ENCODE peak calls at places on chromosomes 13 and 19, in five cellular contexts. G is upper lobe of right lung, O is right lobe of liver, F is heart right ventricle, X is lung. A is an unnamed sample.
A peak's percentile ranks its signal among the peaks of the same experiment; 100 is the strongest.

GRCh38 chr13:47211106-47211505 is 314.3 kb upstream of the HTR2A start:
- ATAC-seq in F (no peak), G (no peak), O (no peak), X (no peak), A (no peak)

GRCh38 chr13:62357887-62358645 is 942.4 kb upstream of the PCDH20 start:
- ATAC-seq in X (no peak), F (no peak), G (peak; percentile 60), O (peak; percentile 47), A (no peak)

GRCh38 chr13:29479716-29480492 is 115.6 kb downstream of the SLC7A1 start:
- ATAC-seq in G (no peak), F (no peak), O (no peak), X (no peak), A (peak; percentile 10)

GRCh38 chr19:33674575-33675367 is 53.0 kb downstream of the CHST8 start:
- ATAC-seq in G (no peak), F (no peak), O (no peak), X (no peak), A (no peak)

GRCh38 chr19:15304140-15304705 is 28.1 kb downstream of the BRD4 start:
- ATAC-seq in G (no peak), O (no peak), F (peak; percentile 86), X (no peak), A (peak; percentile 28)

GRCh38 chr13:36582977-36583376 is 90.8 kb upstream of the SERTM1 start:
- ATAC-seq in O (no peak), X (no peak), F (no peak), G (no peak), A (no peak)

GRCh38 chr13:27138457-27139093 is 33.0 kb downstream of the USP12 start:
- ATAC-seq in X (no peak), F (no peak), G (no peak), O (no peak), A (no peak)

GRCh38 chr19:40232479-40232878 is 6.0 kb upstream of the CCNP start:
- ATAC-seq in F (peak; percentile 8), G (no peak), O (peak; percentile 17), X (no peak), A (no peak)

GRCh38 chr13:59086147-59086546 is 1077.6 kb downstream of the DIAPH3 start:
- ATAC-seq in O (no peak), F (no peak), X (no peak), G (no peak), A (no peak)

GRCh38 chr13:49125964-49126363 is 94.2 kb upstream of the MLNR start:
- ATAC-seq in X (no peak), G (no peak), O (no peak), F (no peak), A (no peak)

GRCh38 chr13:105177265-105177900 is 1358.1 kb downstream of the EFNB2 start:
- ATAC-seq in O (peak; percentile 28), G (peak; percentile 85), F (no peak), X (no peak), A (no peak)

GRCh38 chr13:33204130-33204927 is 81.2 kb downstream of the STARD13 start:
- ATAC-seq in O (peak; percentile 39), G (peak; percentile 7), F (peak; percentile 81), X (no peak), A (peak; percentile 74)

GRCh38 chr13:99361197-99361596 is 54.0 kb upstream of the GPR183 start:
- ATAC-seq in X (no peak), O (no peak), F (no peak), G (no peak), A (no peak)

DNA sequence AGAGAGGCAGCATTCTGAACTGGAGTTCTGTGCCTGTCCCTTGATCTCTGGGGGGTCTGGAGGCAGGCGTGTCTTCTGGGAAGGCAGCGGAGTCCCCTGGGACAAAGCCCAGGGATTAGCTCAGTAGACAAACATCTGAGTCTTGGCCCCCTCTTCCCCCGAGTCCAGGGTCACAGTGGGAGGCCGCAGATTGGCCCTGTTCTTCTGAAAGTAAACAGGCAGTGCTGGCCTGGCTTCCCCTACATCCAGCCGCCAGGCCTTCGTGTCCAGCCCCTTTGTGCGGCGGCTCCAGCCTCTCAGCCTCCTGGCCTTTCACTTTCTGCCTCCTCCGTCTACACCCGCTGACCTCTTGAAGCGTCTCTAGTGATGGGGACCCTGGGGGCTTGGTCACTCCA is 989 bp downstream of the NFILZ start:
- ATAC-seq in X (no peak), G (peak; percentile 42), F (peak; percentile 61), O (peak; percentile 96), A (no peak)
- H3K4me1 ChIP-seq in X (no peaks in the 10 kb centered on the region), G (no peaks in the 10 kb centered on the region), F (no peaks in the 10 kb centered on the region), O (no peaks in the 10 kb centered on the region), A (no peaks in the 10 kb centered on the region)

GRCh38 chr13:51958217-51958547 is 53.1 kb downstream of the ATP7B start:
- ATAC-seq in X (no peak), F (no peak), O (no peak), G (no peak), A (no peak)
- H3K4me3 ChIP-seq in X (no peak overlapping the region), F (no peak overlapping the region), O (no peak overlapping the region), G (no peak overlapping the region), A (no peak overlapping the region)

DNA sequence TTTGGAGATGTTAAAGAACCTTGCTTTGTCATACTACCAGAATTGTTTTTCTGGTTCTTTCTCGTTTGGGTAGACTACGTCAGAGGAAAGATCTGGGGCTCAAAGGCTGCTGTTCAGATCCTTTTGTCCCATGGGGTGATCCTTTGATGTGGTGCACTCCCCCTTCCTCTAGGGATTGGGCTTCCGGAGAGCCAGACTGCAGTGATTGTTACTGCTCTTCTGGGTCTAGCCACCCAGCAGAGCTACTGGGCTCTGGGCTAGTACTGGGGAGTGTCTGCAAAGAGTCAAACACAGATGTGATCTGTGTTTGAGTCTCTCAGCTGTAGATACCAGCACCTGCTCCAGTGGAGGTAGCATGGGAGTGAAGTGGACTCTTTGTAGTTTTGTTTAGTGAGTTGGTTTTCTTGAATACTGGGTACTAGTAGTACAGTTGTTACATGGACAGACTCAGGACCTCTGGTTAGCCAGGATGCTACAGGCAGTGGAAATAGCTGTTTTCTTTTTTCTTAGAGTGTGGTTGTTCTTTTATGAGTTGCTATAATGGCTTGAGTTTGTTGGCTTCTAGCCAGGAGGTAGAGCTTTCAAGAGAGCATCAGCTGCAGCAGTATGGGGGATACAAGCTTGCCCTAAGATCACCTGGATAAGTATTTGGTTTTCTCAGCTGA is 34.4 kb downstream of the DNAJC15 start:
- ATAC-seq in F (peak; percentile 52), G (no peak), O (no peak), X (no peak), A (no peak)
- H3K4me1 ChIP-seq in F (peaks cover 57% of the 10 kb centered on the region), G (peaks cover 34% of the 10 kb centered on the region), O (no peaks in the 10 kb centered on the region), X (peaks cover 5% of the 10 kb centered on the region), A (no peaks in the 10 kb centered on the region)

GRCh38 chr13:46103037-46103436 is 1.8 kb downstream of the CPB2 start:
- ATAC-seq in F (no peak), G (no peak), X (no peak), O (peak; percentile 9), A (no peak)
- H3K4me3 ChIP-seq in F (no peak overlapping the region), G (peak overlapping the region; percentile 11), X (no peak overlapping the region), O (peak overlapping the region; percentile 32), A (no peak overlapping the region)

DNA sequence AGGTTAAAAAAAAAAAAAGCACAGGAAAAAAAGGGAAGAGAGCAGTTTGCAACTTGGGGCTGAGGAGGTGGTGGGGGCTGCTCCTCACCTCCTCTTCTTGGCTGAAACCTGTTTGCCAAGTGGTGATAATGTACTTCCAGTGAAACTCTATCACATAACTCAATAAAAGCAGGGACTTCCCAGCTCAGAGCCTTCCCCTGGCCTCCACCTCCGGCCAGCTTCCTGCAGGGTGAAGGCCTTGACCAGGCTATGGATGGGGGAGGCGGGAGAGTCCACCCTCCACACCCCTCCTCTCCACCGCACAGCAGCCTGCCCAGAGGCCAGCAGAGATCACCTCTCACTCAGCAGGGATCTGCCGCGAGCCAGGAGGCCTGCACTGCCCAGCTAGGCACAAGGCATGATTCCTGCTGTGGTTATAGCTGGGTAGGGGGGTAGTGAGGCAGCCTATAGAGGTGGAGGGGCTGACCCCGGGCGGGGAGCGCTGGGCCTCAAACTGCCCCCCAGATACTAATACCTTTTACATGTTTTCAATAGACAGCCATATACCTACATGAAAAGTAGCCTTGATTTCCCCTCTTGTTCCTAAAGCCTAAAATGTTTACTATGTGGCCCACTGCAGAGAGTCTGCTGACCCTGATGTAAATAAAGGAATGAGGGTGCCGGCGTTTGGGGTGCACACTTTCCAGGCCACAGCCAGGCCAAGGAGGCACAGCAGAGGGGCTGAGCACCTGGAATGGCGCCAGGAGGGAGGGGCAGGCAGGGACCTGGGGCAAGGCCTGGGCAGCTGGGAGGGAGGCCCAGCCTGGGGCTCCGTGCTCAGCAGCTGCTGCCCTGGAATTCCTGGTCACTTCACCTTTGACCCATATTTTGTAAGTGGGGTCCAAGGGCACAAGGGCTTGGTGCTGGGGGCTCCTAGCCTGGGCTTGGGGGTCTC is 10.3 kb downstream of the ZNF787 start:
- ATAC-seq in X (peak; percentile 28), G (peak; percentile 71), O (peak; percentile 91), F (peak; percentile 88), A (peak; percentile 52)
- H3K4me1 ChIP-seq in X (peaks cover 60% of the 10 kb centered on the region), G (peaks cover 78% of the 10 kb centered on the region), O (no peaks in the 10 kb centered on the region), F (peaks cover 86% of the 10 kb centered on the region), A (peaks cover 89% of the 10 kb centered on the region)

GRCh38 chr19:21383980-21384582 is 12.9 kb upstream of the ZNF493 start:
- ATAC-seq in F (no peak), O (no peak), G (no peak), X (no peak), A (no peak)
- H3K4me3 ChIP-seq in F (no peak overlapping the region), O (no peak overlapping the region), G (no peak overlapping the region), X (no peak overlapping the region), A (no peak overlapping the region)

GRCh38 chr19:49499030-49499670 is 2.9 kb downstream of the RPS11 start:
- ATAC-seq in G (no peak), X (no peak), O (no peak), F (no peak), A (no peak)

GRCh38 chr19:49497047-49497789 is 984 bp downstream of the RPS11 start:
- ATAC-seq in G (peak; percentile 53), F (no peak), O (peak; percentile 5), X (no peak), A (no peak)

GRCh38 chr19:49496574-49497008 is 357 bp downstream of the RPS11 start:
- ATAC-seq in G (no peak), O (no peak), X (no peak), F (no peak), A (no peak)

GRCh38 chr19:49498475-49498874 is 2.2 kb downstream of the RPS11 start:
- ATAC-seq in F (no peak), G (no peak), X (no peak), O (no peak), A (no peak)

GRCh38 chr19:49497790-49498106 is 1.5 kb downstream of the RPS11 start:
- ATAC-seq in G (no peak), F (no peak), O (no peak), X (no peak), A (no peak)
- H3K4me1 ChIP-seq in G (peaks cover 38% of the 10 kb centered on the region), F (peaks cover 61% of the 10 kb centered on the region), O (no peaks in the 10 kb centered on the region), X (peaks cover 12% of the 10 kb centered on the region), A (peaks cover 26% of the 10 kb centered on the region)

DNA sequence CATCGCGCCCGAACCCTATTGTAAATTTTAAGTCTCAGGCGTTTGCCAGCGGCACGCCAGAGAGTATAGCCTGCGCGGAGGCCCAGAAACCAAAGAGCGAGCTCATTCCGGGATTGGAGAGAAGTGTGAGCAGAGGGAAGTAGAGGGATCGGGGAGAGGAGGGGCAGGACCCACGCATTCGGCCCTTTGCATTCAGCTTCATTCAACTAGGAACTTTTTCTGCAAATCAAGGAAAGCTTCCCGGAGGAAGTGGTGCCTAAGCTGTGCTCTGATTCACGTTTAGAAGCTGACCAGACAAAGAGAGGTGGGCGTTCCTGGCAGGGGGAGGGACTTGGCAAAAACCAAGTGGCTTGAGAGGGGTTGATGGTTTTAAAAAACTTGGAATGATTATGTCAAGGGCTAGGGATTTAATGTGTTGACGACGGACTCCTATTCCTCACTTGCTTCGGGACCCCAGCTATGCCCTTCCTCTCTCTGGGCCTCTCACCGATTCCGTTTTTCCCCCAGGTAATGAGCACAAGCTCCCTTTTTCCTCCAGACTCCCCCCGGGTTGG is 858 bp upstream of the PRMT1 start:
- ATAC-seq in O (peak; percentile 49), X (no peak), F (peak; percentile 55), G (peak; percentile 56), A (peak; percentile 57)
- H3K4me3 ChIP-seq in O (peak overlapping the region; percentile 22), X (no peak overlapping the region), F (peak overlapping the region; percentile 54), G (peak overlapping the region; percentile 44), A (peak overlapping the region; percentile 42)